ENCODE peak calls at places on chromosomes 3 and 15, in four cellular contexts. A is left lung, S is testis, J is mesenchymal stem cell. M is an unnamed sample. For H3K4me1, the result is how much of the 10 kb centered on the place peaks cover.

GRCh38 chr3:183967693-183968092 is 50.0 kb downstream of the ABCC5 start:
- DNase-seq in A (no peak), S (no peak), J (no peak), M (no peak)

GRCh38 chr3:120093923-120094775 is at the start of gene GSK3B:
- DNase-seq in A (peak), S (no peak), J (no peak), M (peak)

GRCh38 chr3:135260025-135260424 is 465.0 kb downstream of the EPHB1 start:
- DNase-seq in A (no peak), S (no peak), J (no peak), M (no peak)

GRCh38 chr15:72835289-72835890 is 51.8 kb upstream of the ADPGK start:
- DNase-seq in A (no peak), S (peak), J (no peak), M (no peak)

GRCh38 chr15:29978411-29979382 is 104.1 kb upstream of the GOLGA8J start:
- DNase-seq in A (no peak), S (no peak), J (peak), M (no peak)

GRCh38 chr15:65208656-65209055 is 2.6 kb downstream of the CILP start:
- DNase-seq in A (no peak), S (no peak), J (no peak), M (no peak)

GRCh38 chr15:62845239-62846126 is 197.1 kb upstream of the TPM1 start:
- DNase-seq in A (no peak), S (no peak), J (peak), M (no peak)

GRCh38 chr3:153977148-153977547 is 144.0 kb upstream of the ARHGEF26 start:
- DNase-seq in A (no peak), S (peak), J (no peak), M (no peak)

GRCh38 chr15:56045068-56045748 is 51.8 kb upstream of the NEDD4 start:
- DNase-seq in A (no peak), S (no peak), J (no peak), M (no peak)

DNA sequence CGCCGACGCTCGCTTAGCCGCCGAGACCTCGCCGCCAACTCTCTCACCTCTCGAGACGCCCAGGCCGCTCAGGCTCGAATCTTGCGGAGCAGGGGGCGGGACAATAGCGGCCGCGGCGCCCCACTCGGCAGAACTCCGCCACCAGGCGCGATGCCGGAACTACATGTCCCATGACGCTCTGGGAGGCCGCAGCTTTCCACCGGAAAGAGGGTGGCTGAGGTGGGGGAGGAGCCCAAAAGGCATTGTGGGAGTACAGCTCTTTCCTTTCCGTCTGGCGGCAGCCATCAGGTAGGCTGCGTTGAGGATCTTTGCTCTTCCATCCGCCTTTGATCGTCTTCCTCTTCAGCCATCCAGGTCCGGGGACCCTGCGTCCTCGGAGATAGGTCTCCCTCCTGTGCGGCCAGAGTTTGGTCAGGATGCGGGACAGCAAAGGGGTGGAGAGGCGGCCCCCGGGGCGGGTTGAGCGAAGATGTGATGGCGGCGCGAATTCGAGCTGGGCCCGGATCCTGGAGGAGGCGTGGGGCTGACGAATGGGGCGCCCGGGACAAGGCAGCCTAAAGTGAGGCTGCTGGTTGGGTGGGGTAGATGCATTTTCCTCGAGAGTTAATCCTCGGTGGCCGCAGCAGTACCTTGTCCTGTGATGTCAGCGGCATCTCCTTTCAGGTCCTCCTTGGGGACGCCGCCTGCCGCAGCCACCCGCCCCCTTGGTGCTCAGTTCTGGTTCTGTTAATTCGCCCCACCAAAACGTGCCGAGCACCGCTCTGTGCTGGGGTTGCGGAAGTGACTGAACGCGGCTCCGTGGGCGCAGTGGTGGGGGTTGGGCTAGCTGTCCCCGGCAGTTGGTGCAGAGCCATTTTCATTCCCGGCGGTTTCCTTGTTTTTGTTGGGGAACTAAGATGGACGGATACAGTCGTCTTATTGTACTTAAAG is at the start of the genes NKIRAS1 and RPL15:
- DNase-seq in A (peak), S (peak), J (peak), M (peak)
- H3K4me1 ChIP-seq in A (under half), S (under half), J (under half), M (under half)

GRCh38 chr15:91855241-91855640 is 1.7 kb downstream of the SLCO3A1 start:
- DNase-seq in A (no peak), S (no peak), J (no peak), M (no peak)
- H3K4me3 ChIP-seq in A (peak), S (no peak), J (no peak), M (peak)

GRCh38 chr15:50053457-50053856 is 65.6 kb downstream of the ATP8B4 start:
- DNase-seq in A (no peak), S (no peak), J (no peak), M (no peak)
- H3K4me1 ChIP-seq in A (under half), S (under half), J (under half), M (under half)

DNA sequence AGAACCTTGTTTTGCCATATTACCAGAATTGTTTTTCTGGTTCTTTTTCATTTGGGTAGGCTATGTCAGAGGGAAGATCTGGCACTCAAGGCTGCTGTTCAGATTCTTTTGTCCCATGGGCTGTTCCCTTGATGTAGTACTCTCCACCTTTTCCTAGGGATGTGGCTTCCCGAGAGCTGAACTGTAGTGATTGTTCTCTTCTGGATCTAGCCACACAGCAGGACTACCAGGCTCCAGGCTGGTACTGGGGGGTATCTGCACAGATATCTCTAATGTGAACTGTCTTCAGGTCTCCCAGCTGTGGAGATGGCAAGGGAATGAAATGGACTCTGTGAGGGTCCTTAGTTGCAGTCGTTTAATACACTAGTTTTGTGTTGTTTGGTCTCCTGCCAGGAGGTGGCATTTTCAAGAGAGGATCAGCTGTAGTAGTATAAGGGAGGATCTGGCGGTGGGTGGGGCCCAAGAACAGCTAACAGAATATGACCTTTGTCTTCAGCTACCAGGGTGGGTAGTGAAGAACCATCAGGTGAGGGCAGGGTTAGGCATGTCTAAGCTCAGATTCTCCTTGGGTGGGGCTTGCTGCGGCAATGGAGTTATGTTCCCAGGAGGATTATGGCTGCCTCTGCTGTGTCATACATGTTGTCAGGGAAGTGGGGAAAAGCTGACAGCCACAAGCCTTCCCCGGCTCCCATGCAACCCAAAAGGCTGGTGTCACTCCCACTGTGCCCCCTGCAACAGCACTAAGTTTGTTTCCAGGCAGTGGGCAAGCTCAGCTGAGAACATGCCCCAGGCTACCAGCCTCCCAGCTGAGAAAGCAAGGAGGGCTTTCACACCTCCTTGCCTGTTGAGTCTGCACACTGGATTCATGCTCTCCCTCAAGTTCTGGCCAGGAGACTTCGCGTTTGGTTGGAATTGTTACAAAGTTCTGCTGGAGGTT is 252.5 kb downstream of the ISL2 start:
- DNase-seq in A (no peak), S (no peak), J (peak), M (no peak)
- H3K4me3 ChIP-seq in A (no peak), S (no peak), J (no peak), M (no peak)

DNA sequence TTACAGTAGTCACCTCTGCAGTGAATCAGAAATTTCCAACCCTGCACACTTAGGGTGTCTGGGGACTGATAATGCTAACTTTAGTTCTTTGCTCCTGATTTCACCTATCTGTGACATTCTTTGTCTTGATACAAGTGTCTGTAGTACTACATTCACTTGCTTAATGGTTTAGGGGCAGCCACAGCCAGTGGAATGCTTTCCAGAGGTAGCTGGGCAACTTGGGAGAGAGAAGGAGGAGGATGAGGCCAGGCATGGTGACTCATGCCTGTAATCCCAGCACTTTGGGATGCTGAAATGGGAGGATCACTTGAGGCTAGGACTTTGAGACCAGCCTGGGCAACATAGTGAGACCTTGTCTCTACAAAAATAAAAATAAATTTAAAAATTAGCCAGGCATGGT is 8.5 kb downstream of the BAHD1 start:
- DNase-seq in A (no peak), S (no peak), J (peak), M (no peak)
- H3K4me1 ChIP-seq in A (under half), S (under half), J (under half), M (half or more)

GRCh38 chr3:61666032-61666431 is 104.7 kb downstream of the PTPRG start:
- DNase-seq in A (no peak), S (no peak), J (no peak), M (no peak)

GRCh38 chr3:61666615-61667320 is 105.4 kb downstream of the PTPRG start:
- DNase-seq in A (no peak), S (no peak), J (no peak), M (no peak)

GRCh38 chr3:61665121-61665520 is 103.8 kb downstream of the PTPRG start:
- DNase-seq in A (no peak), S (no peak), J (no peak), M (no peak)

GRCh38 chr3:61662861-61663260 is 101.5 kb downstream of the PTPRG start:
- DNase-seq in A (no peak), S (no peak), J (no peak), M (no peak)

GRCh38 chr3:61663728-61664492 is 102.5 kb downstream of the PTPRG start:
- DNase-seq in A (no peak), S (no peak), J (peak), M (no peak)
- H3K4me3 ChIP-seq in A (no peak), S (no peak), J (no peak), M (no peak)